ENCODE peak calls at places on chromosomes 2 and 18, in eight cellular contexts. J is fibroblast of villous mesenchyme; R is NCI-H774; T is EH; K is Right ventricle myocardium superior; B is stimulated activated CD4-positive, alpha-beta T cell treated with anti-CD3 and anti-CD28 coated beads, Interleukin-15, amount 100 ng/mL, for 1 hour; U is HFF-Myc; H is NCI-H1930. I is an unnamed sample.

GRCh38 chr2:59575191-59575590 is 978.3 kb downstream of the BCL11A start:
- DNase-seq in J (no peak), R (no peak), T (no peak), K (no peak), B (no peak), U (no peak), H (no peak), I (no peak)

GRCh38 chr2:200104015-200104414 is 148.6 kb downstream of the MAIP1 start:
- DNase-seq in J (peak; percentile 86), R (no peak), T (peak; percentile 64), K (no peak), B (no peak), U (peak; percentile 16), H (no peak), I (no peak)

GRCh38 chr2:80141007-80141726 is 163.4 kb downstream of the LRRTM1 start:
- DNase-seq in J (no peak), R (no peak), T (no peak), K (no peak), B (no peak), U (no peak), H (no peak), I (no peak)

GRCh38 chr2:9201185-9201891 is 5.3 kb upstream of the ASAP2 start:
- DNase-seq in J (peak; percentile 92), R (no peak), T (peak; percentile 86), K (no peak), B (no peak), U (no peak), H (no peak), I (no peak)

GRCh38 chr2:224442092-224442999 is 40.4 kb upstream of the FAM124B start:
- DNase-seq in J (peak; percentile 37), R (no peak), T (peak; percentile 40), K (peak; percentile 49), B (no peak), U (no peak), H (no peak), I (no peak)

GRCh38 chr2:237304763-237305514 is 109.0 kb downstream of the COL6A3 start:
- DNase-seq in J (peak; percentile 74), R (no peak), T (peak; percentile 98), K (no peak), B (no peak), U (no peak), H (no peak), I (no peak)

GRCh38 chr2:29480423-29480822 is 365.2 kb downstream of the CLIP4 start:
- DNase-seq in J (no peak), R (no peak), T (no peak), K (no peak), B (no peak), U (no peak), H (no peak), I (no peak)

GRCh38 chr2:54249629-54250028 is 6.4 kb downstream of the TSPYL6 start:
- DNase-seq in J (no peak), R (no peak), T (no peak), K (no peak), B (no peak), U (no peak), H (no peak), I (no peak)

GRCh38 chr2:207012461-207012860 is 73.1 kb downstream of the CPO start:
- DNase-seq in J (no peak), R (no peak), T (peak; percentile 47), K (no peak), B (no peak), U (no peak), H (no peak), I (no peak)

GRCh38 chr18:47931707-47932103 is 1.2 kb upstream of the SMAD2 start:
- DNase-seq in J (peak; percentile 23), R (peak; percentile 25), T (peak; percentile 37), K (no peak), B (no peak), U (no peak), H (no peak), I (peak; percentile 28)